ENCODE peak calls at places on chromosome 12, in six cellular contexts. One of them, this sample, is unnamed.

GRCh38 chr12:92608418-92609091 is 94.2 kb upstream of the PLEKHG7 start:
- DNase-seq in AG10803: peak
- DNase-seq in A673: peak
- DNase-seq in HFF-Myc: no peak
- DNase-seq in testis: no peak
- DNase-seq in astrocyte of the cerebellum: no peak
- DNase-seq in this sample: no peak

GRCh38 chr12:56988207-56988739 is 18.1 kb downstream of the ZBTB39 start:
- DNase-seq in astrocyte of the cerebellum: no peak
- DNase-seq in testis: no peak
- DNase-seq in HFF-Myc: no peak
- DNase-seq in AG10803: no peak
- DNase-seq in A673: no peak
- DNase-seq in this sample: no peak

GRCh38 chr12:33247625-33248024 is 192.0 kb downstream of the SYT10 start:
- DNase-seq in astrocyte of the cerebellum: no peak
- DNase-seq in HFF-Myc: no peak
- DNase-seq in testis: no peak
- DNase-seq in AG10803: no peak
- DNase-seq in A673: no peak
- DNase-seq in this sample: no peak

GRCh38 chr12:123696641-123697040 is 15.5 kb upstream of the ATP6V0A2 start:
- DNase-seq in testis: peak
- DNase-seq in A673: no peak
- DNase-seq in HFF-Myc: no peak
- DNase-seq in AG10803: no peak
- DNase-seq in astrocyte of the cerebellum: no peak
- DNase-seq in this sample: no peak

GRCh38 chr12:18799140-18799446 is 61.2 kb downstream of the CAPZA3 start:
- DNase-seq in A673: no peak
- DNase-seq in AG10803: peak
- DNase-seq in astrocyte of the cerebellum: no peak
- DNase-seq in HFF-Myc: no peak
- DNase-seq in testis: no peak
- DNase-seq in this sample: no peak

GRCh38 chr12:131755305-131756113 is 44.6 kb downstream of the SFSWAP start:
- DNase-seq in testis: no peak
- DNase-seq in AG10803: peak
- DNase-seq in HFF-Myc: no peak
- DNase-seq in A673: peak
- DNase-seq in astrocyte of the cerebellum: no peak
- DNase-seq in this sample: no peak

GRCh38 chr12:124954771-124955170 is 34.2 kb downstream of the DHX37 start:
- DNase-seq in astrocyte of the cerebellum: no peak
- DNase-seq in HFF-Myc: no peak
- DNase-seq in AG10803: no peak
- DNase-seq in testis: no peak
- DNase-seq in A673: no peak
- DNase-seq in this sample: no peak

GRCh38 chr12:131833896-131834641 is 5.9 kb downstream of the MMP17 start:
- DNase-seq in A673: peak
- DNase-seq in HFF-Myc: no peak
- DNase-seq in astrocyte of the cerebellum: no peak
- DNase-seq in testis: no peak
- DNase-seq in AG10803: no peak
- DNase-seq in this sample: no peak

GRCh38 chr12:87952850-87953249 is 76.4 kb downstream of the C12orf50 start:
- DNase-seq in A673: no peak
- DNase-seq in HFF-Myc: no peak
- DNase-seq in AG10803: no peak
- DNase-seq in astrocyte of the cerebellum: no peak
- DNase-seq in testis: peak
- DNase-seq in this sample: no peak

GRCh38 chr12:76308866-76309265 is 39.3 kb downstream of the BBS10 start:
- DNase-seq in HFF-Myc: no peak
- DNase-seq in astrocyte of the cerebellum: no peak
- DNase-seq in testis: no peak
- DNase-seq in A673: no peak
- DNase-seq in AG10803: peak
- DNase-seq in this sample: no peak

GRCh38 chr12:49872781-49873181 is 29.9 kb upstream of the BCDIN3D start:
- DNase-seq in AG10803: no peak
- DNase-seq in testis: peak
- DNase-seq in astrocyte of the cerebellum: no peak
- DNase-seq in A673: no peak
- DNase-seq in HFF-Myc: no peak
- DNase-seq in this sample: no peak

GRCh38 chr12:119229205-119229604 is 50.5 kb downstream of the HSPB8 start:
- DNase-seq in HFF-Myc: no peak
- DNase-seq in AG10803: no peak
- DNase-seq in astrocyte of the cerebellum: no peak
- DNase-seq in testis: no peak
- DNase-seq in A673: no peak
- DNase-seq in this sample: no peak

GRCh38 chr12:54364413-54364812 is at the start of gene GPR84:
- DNase-seq in astrocyte of the cerebellum: no peak
- DNase-seq in AG10803: no peak
- DNase-seq in A673: no peak
- DNase-seq in HFF-Myc: no peak
- DNase-seq in testis: no peak
- DNase-seq in this sample: no peak

GRCh38 chr12:117484901-117485300 is 123.5 kb upstream of the NOS1 start:
- DNase-seq in HFF-Myc: no peak
- DNase-seq in A673: no peak
- DNase-seq in astrocyte of the cerebellum: no peak
- DNase-seq in testis: no peak
- DNase-seq in AG10803: no peak
- DNase-seq in this sample: no peak

GRCh38 chr12:71075743-71076142 is 82.1 kb downstream of the TSPAN8 start:
- DNase-seq in A673: peak
- DNase-seq in AG10803: no peak
- DNase-seq in astrocyte of the cerebellum: no peak
- DNase-seq in HFF-Myc: no peak
- DNase-seq in testis: no peak
- DNase-seq in this sample: no peak

GRCh38 chr12:126483145-126484068 is 1418.2 kb downstream of the AACS start:
- DNase-seq in AG10803: peak
- DNase-seq in astrocyte of the cerebellum: peak
- DNase-seq in A673: peak
- DNase-seq in testis: no peak
- DNase-seq in HFF-Myc: no peak
- DNase-seq in this sample: no peak
- H3K4me3 ChIP-seq in AG10803: no peak
- H3K4me3 ChIP-seq in astrocyte of the cerebellum: no peak
- H3K4me3 ChIP-seq in A673: no peak
- H3K4me3 ChIP-seq in testis: no peak
- H3K4me3 ChIP-seq in HFF-Myc: no peak
- H3K4me3 ChIP-seq in this sample: no peak

GRCh38 chr12:113470871-113471618 is 626 bp downstream of the LHX5 start:
- DNase-seq in AG10803: no peak
- DNase-seq in astrocyte of the cerebellum: no peak
- DNase-seq in A673: no peak
- DNase-seq in testis: no peak
- DNase-seq in HFF-Myc: no peak
- DNase-seq in this sample: no peak

GRCh38 chr12:113473942-113474341 is 2.3 kb upstream of the LHX5 start:
- DNase-seq in A673: no peak
- DNase-seq in AG10803: no peak
- DNase-seq in astrocyte of the cerebellum: no peak
- DNase-seq in HFF-Myc: no peak
- DNase-seq in testis: no peak
- DNase-seq in this sample: no peak

GRCh38 chr12:113471619-113472171 is at the start of gene LHX5:
- DNase-seq in testis: peak
- DNase-seq in astrocyte of the cerebellum: no peak
- DNase-seq in HFF-Myc: no peak
- DNase-seq in AG10803: no peak
- DNase-seq in A673: no peak
- DNase-seq in this sample: no peak

GRCh38 chr12:113473400-113473799 is 1.7 kb upstream of the LHX5 start:
- DNase-seq in testis: no peak
- DNase-seq in A673: no peak
- DNase-seq in HFF-Myc: no peak
- DNase-seq in AG10803: no peak
- DNase-seq in astrocyte of the cerebellum: no peak
- DNase-seq in this sample: no peak

DNA sequence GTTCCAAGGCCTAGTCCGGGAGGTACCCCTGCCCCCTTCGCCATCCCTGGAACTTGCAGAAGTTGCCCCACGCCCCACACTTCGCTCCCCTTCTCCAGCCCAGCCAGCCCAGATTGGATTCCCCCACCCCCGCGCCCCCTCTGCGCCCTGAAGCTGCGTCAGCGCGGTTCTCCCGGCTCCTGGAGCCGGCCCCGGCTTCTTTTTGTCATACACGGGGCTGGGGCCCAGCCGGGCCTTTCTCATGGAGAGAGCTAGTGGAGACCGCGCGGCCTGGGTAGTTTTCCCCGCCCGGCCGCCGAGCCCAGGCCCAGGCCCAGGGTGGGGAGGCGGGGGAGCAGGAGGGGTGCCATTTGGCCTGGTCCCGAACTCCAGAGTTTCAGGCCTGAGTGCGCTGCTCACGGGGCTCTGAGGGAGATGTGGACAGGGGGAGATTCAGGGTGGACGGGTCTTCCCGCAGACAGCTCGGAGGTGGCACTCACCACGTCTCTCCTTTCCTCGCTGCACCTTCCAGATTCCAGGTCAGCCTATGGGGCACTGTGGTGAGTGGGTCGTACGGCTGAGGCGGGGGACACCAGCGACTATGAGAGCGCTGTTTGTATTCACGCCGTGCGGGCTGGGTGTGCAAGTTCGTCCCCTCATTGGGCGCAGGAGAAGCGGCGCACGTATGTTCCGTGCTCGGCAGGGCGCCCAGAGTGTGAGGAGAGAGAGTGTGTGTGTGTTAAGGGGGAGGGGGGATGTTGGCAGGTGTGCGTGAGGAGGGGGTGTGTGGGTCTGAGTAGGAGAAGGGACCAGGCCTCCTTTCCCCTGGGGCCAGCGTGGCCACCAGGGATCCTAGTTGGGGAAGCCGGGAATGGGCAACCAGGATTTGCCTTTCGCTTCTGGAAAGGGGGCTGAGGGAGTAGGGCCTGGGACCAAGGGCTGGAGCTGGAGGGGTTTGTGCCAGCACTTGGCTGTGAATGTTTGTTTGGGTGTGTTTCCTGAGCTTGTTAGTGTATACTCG is 820 bp upstream of the LHX5 start:
- DNase-seq in HFF-Myc: no peak
- DNase-seq in AG10803: no peak
- DNase-seq in astrocyte of the cerebellum: no peak
- DNase-seq in A673: no peak
- DNase-seq in testis: no peak
- DNase-seq in this sample: no peak
- H3K4me3 ChIP-seq in HFF-Myc: no peak
- H3K4me3 ChIP-seq in AG10803: no peak
- H3K4me3 ChIP-seq in astrocyte of the cerebellum: no peak
- H3K4me3 ChIP-seq in A673: no peak
- H3K4me3 ChIP-seq in testis: no peak
- H3K4me3 ChIP-seq in this sample: no peak

DNA sequence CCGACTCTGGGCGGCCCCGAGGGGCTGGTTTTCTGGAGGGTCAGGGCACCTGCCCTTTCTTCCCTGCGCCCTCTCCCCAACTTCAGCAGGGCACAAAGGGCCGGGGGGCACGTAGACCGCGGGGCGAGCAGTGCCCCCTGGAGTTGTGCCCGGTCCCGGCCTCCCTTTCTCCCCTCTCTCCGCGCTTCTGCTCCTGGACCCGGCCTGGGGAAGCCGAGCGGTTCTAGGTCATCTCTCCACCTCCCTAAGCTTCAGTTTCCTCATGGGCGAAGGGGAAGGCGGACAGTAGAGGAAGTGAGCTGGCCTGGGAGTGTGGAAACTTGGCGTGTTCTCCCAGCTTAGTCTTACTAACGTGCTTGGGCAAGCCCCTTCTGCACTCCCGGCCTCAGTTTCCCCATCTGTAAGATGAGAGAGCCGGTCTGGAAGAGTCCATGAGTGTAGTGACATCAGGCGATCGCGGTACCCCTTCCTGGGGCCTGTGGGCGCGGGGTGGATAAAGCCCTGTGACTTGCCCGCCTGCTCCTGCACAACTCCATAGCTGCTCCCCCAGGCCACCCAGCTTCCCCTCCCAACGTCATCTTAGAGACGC is 158.6 kb upstream of the PARP11 start:
- DNase-seq in astrocyte of the cerebellum: no peak
- DNase-seq in A673: no peak
- DNase-seq in testis: no peak
- DNase-seq in AG10803: peak
- DNase-seq in HFF-Myc: no peak
- DNase-seq in this sample: no peak
- H3K4me3 ChIP-seq in astrocyte of the cerebellum: no peak
- H3K4me3 ChIP-seq in A673: no peak
- H3K4me3 ChIP-seq in testis: peak
- H3K4me3 ChIP-seq in AG10803: peak
- H3K4me3 ChIP-seq in HFF-Myc: no peak
- H3K4me3 ChIP-seq in this sample: no peak

DNA sequence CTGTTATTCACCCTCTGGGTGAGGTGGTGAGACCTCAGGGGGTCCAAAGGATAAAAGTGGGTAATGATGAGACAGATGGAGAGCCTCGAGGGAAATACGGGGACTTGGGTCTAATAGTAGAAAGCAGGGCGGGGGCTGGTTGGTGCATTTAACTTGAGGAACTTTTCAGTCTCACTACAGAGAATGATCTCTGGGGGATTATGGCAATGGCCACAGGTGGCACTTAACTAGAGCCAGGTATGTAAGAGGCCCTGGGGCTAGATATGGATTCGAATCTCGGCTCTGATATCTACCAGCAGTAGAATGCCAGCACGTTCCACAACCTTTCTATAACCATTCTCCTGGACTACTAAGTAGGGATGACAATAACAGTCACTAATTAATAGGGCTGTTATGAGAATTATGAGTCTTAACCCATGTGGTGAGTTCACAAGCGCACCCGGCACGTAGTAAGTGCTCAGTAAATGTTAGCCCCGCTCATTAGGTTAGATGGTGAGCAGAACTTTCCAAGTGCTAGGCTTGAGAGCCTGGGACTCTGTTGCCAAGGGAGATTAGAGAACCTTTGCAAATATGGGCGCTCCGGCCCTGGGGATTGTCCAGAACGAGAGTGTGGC is 893 bp upstream of the PLXNC1 start:
- DNase-seq in AG10803: no peak
- DNase-seq in astrocyte of the cerebellum: no peak
- DNase-seq in A673: no peak
- DNase-seq in HFF-Myc: no peak
- DNase-seq in testis: no peak
- DNase-seq in this sample: no peak
- H3K4me3 ChIP-seq in AG10803: peak
- H3K4me3 ChIP-seq in astrocyte of the cerebellum: peak
- H3K4me3 ChIP-seq in A673: peak
- H3K4me3 ChIP-seq in HFF-Myc: peak
- H3K4me3 ChIP-seq in testis: peak
- H3K4me3 ChIP-seq in this sample: peak

This sample was measured in SK-N-MC.